ENCODE peak calls at places on chromosomes 13 and 19, in four cellular contexts. L is BJ, V is endothelial cell, T is fibroblast of pulmonary artery. Z is an unnamed sample.

GRCh38 chr13:49633687-49634086 is 5.4 kb downstream of the ARL11 start:
- DNase-seq in L (no peak), V (no peak), T (no peak), Z (no peak)

GRCh38 chr19:56476671-56477428 is at the start of gene ZNF667:
- DNase-seq in V (no peak), L (no peak), T (peak), Z (peak)

GRCh38 chr13:108508263-108508662 is 121.1 kb upstream of the MYO16 start:
- DNase-seq in V (peak), T (peak), L (no peak), Z (peak)

GRCh38 chr19:56273563-56274117 is 1.1 kb downstream of the EDDM13 start:
- DNase-seq in L (no peak), T (peak), V (no peak), Z (peak)

GRCh38 chr19:40614595-40615411 is 13.6 kb downstream of the LTBP4 start:
- DNase-seq in V (peak), L (peak), T (peak), Z (peak)

GRCh38 chr13:92612892-92613291 is 613.7 kb upstream of the GPC6 start:
- DNase-seq in V (no peak), L (no peak), T (no peak), Z (no peak)

GRCh38 chr19:48752511-48753365 is at the start of gene FUT1:
- DNase-seq in V (peak), T (no peak), L (no peak), Z (no peak)

GRCh38 chr13:50805805-50806204 is 37.7 kb downstream of the DLEU7 start:
- DNase-seq in T (peak), L (no peak), V (no peak), Z (peak)

GRCh38 chr19:2385053-2385721 is 25.1 kb downstream of the TMPRSS9 start:
- DNase-seq in T (peak), L (peak), V (peak), Z (peak)

Z was measured in astrocyte.